ENCODE peak calls at places on chromosomes 5 and 9, in five cellular contexts. C, Z, D, B and O are unnamed samples.
A peak's percentile ranks its signal among the peaks of the same experiment; 100 is the strongest.

GRCh38 chr9:116073826-116074225 is 79.8 kb upstream of the PAPPA start:
- DNase-seq in Z (no peak), C (peak; percentile 72), D (no peak), B (no peak), O (peak; percentile 73)

GRCh38 chr5:97338729-97339128 is 155.7 kb upstream of the RIOK2 start:
- DNase-seq in Z (no peak), B (no peak), D (no peak), C (no peak), O (no peak)

GRCh38 chr5:160348080-160348479 is 22.3 kb downstream of the C1QTNF2 start:
- DNase-seq in D (no peak), C (no peak), Z (peak; percentile 25), B (no peak), O (no peak)

GRCh38 chr5:65010841-65011240 is 242.1 kb downstream of the CWC27 start:
- DNase-seq in Z (no peak), D (no peak), C (no peak), B (no peak), O (no peak)

GRCh38 chr9:134644715-134645606 is 3.4 kb downstream of the COL5A1 start:
- DNase-seq in B (peak; percentile 91), C (peak; percentile 99), Z (no peak), D (no peak), O (peak; percentile 99)

GRCh38 chr9:25418974-25419373 is 259.3 kb downstream of the TUSC1 start:
- DNase-seq in C (peak; percentile 3), Z (no peak), B (no peak), D (no peak), O (no peak)

GRCh38 chr5:139806726-139807646 is 11.4 kb downstream of the PSD2 start:
- DNase-seq in D (no peak), B (no peak), Z (no peak), C (no peak), O (no peak)

GRCh38 chr5:178509491-178510057 is 80.6 kb downstream of the COL23A1 start:
- DNase-seq in C (no peak), Z (no peak), B (no peak), D (no peak), O (no peak)

GRCh38 chr5:32625106-32625505 is 39.7 kb downstream of the SUB1 start:
- DNase-seq in C (no peak), D (no peak), Z (no peak), B (no peak), O (peak; percentile 60)

GRCh38 chr5:144369001-144369400 is 198.3 kb downstream of the KCTD16 start:
- DNase-seq in B (no peak), D (peak; percentile 64), C (no peak), Z (no peak), O (no peak)

GRCh38 chr9:110908894-110909293 is 129.4 kb downstream of the LPAR1 start:
- DNase-seq in B (no peak), Z (no peak), D (no peak), C (no peak), O (no peak)

GRCh38 chr9:133371261-133371711 is 4.6 kb downstream of the SURF4 start:
- DNase-seq in C (no peak), Z (no peak), B (no peak), D (no peak), O (no peak)
- TF ChIP-seq CTCF in C (no peak), Z (no peak), B (no peak), D (peak; percentile 9), O (no peak)

GRCh38 chr9:121701736-121702261 is 50.4 kb downstream of the DAB2IP start:
- DNase-seq in B (no peak), Z (no peak), D (no peak), C (no peak), O (no peak)
- H3K4me3 ChIP-seq in B (no peak overlapping the region), Z (no peak overlapping the region), D (no peak overlapping the region), C (no peak overlapping the region), O (no peak overlapping the region)

GRCh38 chr5:58335518-58335917 is 124.4 kb downstream of the PLK2 start:
- DNase-seq in D (no peak), C (peak; percentile 8), B (no peak), Z (peak; percentile 41), O (no peak)
- TF ChIP-seq CTCF in D (peak; percentile 44), C (peak; percentile 31), B (peak; percentile 25), Z (peak; percentile 50), O (no peak)

DNA sequence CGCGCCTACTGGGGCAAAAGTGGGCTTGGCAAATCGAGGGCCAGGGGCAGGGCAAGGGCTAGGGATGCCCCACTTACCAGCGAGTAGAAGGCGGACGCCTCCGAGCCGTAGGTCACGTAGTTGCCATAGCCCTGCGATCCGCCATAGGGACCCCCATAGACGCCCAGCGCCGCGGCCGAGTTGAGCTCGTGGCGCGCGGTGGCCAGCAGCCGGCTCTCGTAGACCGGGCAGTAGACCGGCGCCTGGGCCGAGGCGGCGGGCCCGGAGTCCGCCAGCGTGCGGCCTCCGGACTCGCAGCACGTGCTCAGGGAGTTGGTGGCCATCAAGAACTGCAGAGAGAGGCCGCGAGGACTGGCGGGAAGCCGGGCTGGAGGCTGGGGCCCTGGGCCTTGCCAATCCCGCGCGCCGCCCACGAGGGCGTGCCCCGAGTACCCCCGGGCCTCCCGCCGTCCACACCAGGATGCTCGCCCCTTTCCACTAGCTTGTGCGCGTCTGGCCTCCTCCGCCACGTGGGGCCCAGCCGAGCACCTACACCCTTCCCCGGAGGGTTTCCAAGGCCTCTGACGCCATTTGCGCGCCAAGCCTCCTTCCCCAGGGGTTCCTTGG is 891 bp downstream of the IRX4 start:
- DNase-seq in C (no peak), B (no peak), Z (peak; percentile 59), D (no peak), O (no peak)
- H3K4me3 ChIP-seq in C (no peak overlapping the region), B (no peak overlapping the region), Z (peak overlapping the region; percentile 59), D (no peak overlapping the region), O (no peak overlapping the region)

GRCh38 chr5:41820150-41820549 is 50.1 kb downstream of the OXCT1 start:
- DNase-seq in C (no peak), Z (no peak), D (no peak), B (no peak), O (no peak)
- TF ChIP-seq CTCF in C (no peak), Z (no peak), D (no peak), B (no peak), O (no peak)

GRCh38 chr5:126512451-126512850 is 82.6 kb downstream of the ALDH7A1 start:
- DNase-seq in D (no peak), C (no peak), Z (no peak), B (no peak), O (no peak)

GRCh38 chr5:126511961-126512360 is 83.1 kb downstream of the ALDH7A1 start:
- DNase-seq in C (no peak), D (no peak), B (no peak), Z (no peak), O (no peak)

GRCh38 chr5:126514159-126515141 is 80.6 kb downstream of the ALDH7A1 start:
- DNase-seq in Z (no peak), C (peak; percentile 58), B (no peak), D (no peak), O (no peak)

GRCh38 chr5:126513703-126514102 is 81.3 kb downstream of the ALDH7A1 start:
- DNase-seq in B (no peak), C (no peak), D (no peak), Z (no peak), O (no peak)

DNA sequence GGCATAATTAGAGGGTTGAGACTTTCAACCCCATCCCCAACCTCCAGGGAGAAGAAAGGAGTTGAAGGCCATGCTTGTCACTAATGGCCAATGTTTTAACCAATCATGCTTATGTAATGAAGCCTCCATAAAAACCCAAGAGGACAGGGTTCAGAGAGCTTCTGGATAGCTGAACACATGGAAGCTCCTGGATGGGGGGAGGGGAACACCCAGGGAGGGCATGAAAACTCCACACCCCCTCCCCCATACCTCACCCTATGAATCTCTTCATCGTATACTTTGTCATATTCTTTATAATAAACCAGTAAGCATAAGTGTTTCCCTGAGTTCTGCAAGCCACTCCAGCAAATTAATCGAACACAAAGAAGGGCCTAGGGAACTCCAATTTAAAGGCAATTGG is 81.7 kb downstream of the ALDH7A1 start:
- DNase-seq in Z (no peak), C (no peak), B (no peak), D (no peak), O (no peak)
- H3K4me3 ChIP-seq in Z (no peak overlapping the region), C (no peak overlapping the region), B (no peak overlapping the region), D (no peak overlapping the region), O (no peak overlapping the region)

GRCh38 chr5:107305999-107306398 is 364.7 kb downstream of the EFNA5 start:
- DNase-seq in C (no peak), B (no peak), Z (no peak), D (no peak), O (no peak)

GRCh38 chr5:107303581-107303980 is 367.2 kb downstream of the EFNA5 start:
- DNase-seq in D (no peak), C (no peak), B (no peak), Z (no peak), O (no peak)

GRCh38 chr5:107303163-107303562 is 367.6 kb downstream of the EFNA5 start:
- DNase-seq in C (no peak), D (no peak), Z (no peak), B (no peak), O (no peak)

GRCh38 chr5:107304671-107305070 is 366.1 kb downstream of the EFNA5 start:
- DNase-seq in B (no peak), Z (no peak), C (no peak), D (no peak), O (no peak)

DNA sequence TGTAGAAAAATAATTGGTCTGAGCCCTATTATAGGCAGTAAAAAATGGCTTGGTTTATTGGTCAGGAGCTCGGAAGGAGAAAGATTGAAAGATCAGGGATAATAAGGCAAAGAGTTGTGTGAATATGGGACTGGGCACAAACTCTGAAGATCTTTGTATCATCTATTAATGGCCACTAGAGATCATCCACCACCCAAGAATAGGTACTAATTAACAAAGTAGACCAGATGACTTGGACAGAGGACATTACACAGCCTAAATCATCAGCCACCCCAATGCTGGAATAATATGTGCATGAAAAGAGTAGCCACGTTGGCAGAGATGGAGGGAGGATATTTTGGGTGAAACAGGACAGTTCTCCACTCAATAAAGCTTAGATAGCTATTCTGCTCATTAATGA is 364.1 kb downstream of the EFNA5 start:
- DNase-seq in D (no peak), Z (no peak), B (no peak), C (no peak), O (no peak)
- TF ChIP-seq CTCF in D (no peak), Z (no peak), B (no peak), C (no peak), O (no peak)

GRCh38 chr5:176548967-176549444 is at the start of gene CDHR2:
- DNase-seq in Z (no peak), D (no peak), B (no peak), C (no peak), O (no peak)
- H3K4me3 ChIP-seq in Z (no peak within 1 kb of the TSS), D (no peak within 1 kb of the TSS), B (no peak within 1 kb of the TSS), C (no peak within 1 kb of the TSS), O (no peak within 1 kb of the TSS)

DNA sequence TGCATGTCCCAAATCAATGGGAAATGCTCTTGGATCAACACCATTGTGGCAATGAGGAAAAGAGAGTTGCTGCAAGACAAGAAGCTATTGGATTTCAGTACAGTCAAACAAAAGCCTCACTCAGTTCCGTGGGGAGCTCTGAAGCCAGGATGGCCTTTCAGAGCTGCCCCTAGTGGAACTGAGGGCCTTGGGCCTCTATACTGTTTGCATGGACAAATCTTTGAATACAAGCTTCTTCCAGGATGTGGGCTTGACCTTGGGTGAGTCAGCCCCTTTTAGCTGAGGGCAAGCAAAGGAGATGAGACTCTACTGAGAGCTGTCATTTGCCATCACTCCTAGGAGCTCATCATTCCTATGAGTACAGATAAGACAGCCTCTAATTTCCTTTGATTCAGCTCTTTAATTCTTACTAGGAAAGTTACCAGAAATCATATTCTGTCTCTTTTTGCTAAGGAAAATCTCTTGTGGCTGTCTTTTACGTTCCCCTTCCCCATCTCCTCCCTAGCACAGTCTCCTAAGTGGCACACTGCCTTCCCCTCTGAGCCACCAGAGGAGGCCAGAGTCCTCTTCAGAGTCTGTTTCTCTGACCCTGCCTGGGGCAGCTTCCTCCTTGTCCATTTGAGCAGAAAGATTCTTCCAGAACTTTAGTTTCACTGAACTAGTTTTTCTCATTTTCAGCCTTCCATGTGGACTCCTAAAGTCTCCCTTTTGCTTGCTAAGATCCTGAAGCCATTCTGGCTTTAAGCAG is 168.8 kb upstream of the POC5 start:
- DNase-seq in C (no peak), Z (peak; percentile 52), B (no peak), D (no peak), O (no peak)
- TF ChIP-seq CTCF in C (no peak), Z (peak; percentile 56), B (no peak), D (peak; percentile 36), O (no peak)